ENCODE peak calls at places on chromosomes 11 and 22, in four cellular contexts. W is HCT116, Z is K562, X is H1. T is an unnamed sample.

GRCh38 chr11:111120691-111121090 is 124.8 kb upstream of the POU2AF2 start:
- DNase-seq in W (no peak), Z (no peak), X (no peak), T (no peak)

GRCh38 chr11:100932474-100933100 is 197.0 kb downstream of the PGR start:
- DNase-seq in W (peak), Z (no peak), X (no peak), T (peak)

GRCh38 chr11:88131764-88132470 is 43.3 kb downstream of the RAB38 start:
- DNase-seq in W (no peak), Z (no peak), X (no peak), T (no peak)

GRCh38 chr11:118202599-118203422 is 22.0 kb downstream of the JAML start:
- DNase-seq in W (no peak), Z (no peak), X (no peak), T (peak)

GRCh38 chr11:129992161-129992944 is 10.3 kb downstream of the PRDM10 start:
- DNase-seq in W (peak), Z (peak), X (no peak), T (peak)

GRCh38 chr11:45062115-45062514 is 84.3 kb upstream of the PRDM11 start:
- DNase-seq in W (no peak), Z (no peak), X (no peak), T (no peak)

GRCh38 chr11:79025622-79026021 is 415.2 kb downstream of the TENM4 start:
- DNase-seq in W (no peak), Z (no peak), X (peak), T (no peak)

GRCh38 chr11:95375451-95375850 is 144.4 kb upstream of the SESN3 start:
- DNase-seq in W (no peak), Z (no peak), X (no peak), T (no peak)

GRCh38 chr11:20668844-20669832 is at the start of gene NELL1:
- DNase-seq in W (no peak), Z (no peak), X (no peak), T (no peak)

GRCh38 chr11:67504950-67505561 is at the start of gene PITPNM1:
- DNase-seq in W (no peak), Z (peak), X (no peak), T (peak)

GRCh38 chr22:31614781-31615480 is 47.1 kb downstream of the PISD start:
- DNase-seq in W (no peak), Z (no peak), X (no peak), T (no peak)

GRCh38 chr22:25702046-25702445 is 39.9 kb upstream of the MYO18B start:
- DNase-seq in W (no peak), Z (no peak), X (no peak), T (peak)

GRCh38 chr11:122163420-122163819 is 47.4 kb upstream of the BLID start:
- DNase-seq in W (no peak), Z (no peak), X (no peak), T (no peak)

GRCh38 chr11:47143322-47143721 is 33.4 kb downstream of the ARFGAP2 start:
- DNase-seq in W (no peak), Z (no peak), X (no peak), T (no peak)

GRCh38 chr11:1076061-1076665 is 1.5 kb downstream of the MUC2 start:
- DNase-seq in W (no peak), Z (no peak), X (no peak), T (no peak)
- TF ChIP-seq RAD21 in W (no peak), Z (no peak), X (no peak), T (no peak)

GRCh38 chr22:45911601-45912271 is 65.2 kb downstream of the WNT7B start:
- DNase-seq in W (no peak), Z (peak), X (no peak), T (peak)
- TF ChIP-seq JUND in W (no peak), Z (no peak), X (no peak), T (no peak)

DNA sequence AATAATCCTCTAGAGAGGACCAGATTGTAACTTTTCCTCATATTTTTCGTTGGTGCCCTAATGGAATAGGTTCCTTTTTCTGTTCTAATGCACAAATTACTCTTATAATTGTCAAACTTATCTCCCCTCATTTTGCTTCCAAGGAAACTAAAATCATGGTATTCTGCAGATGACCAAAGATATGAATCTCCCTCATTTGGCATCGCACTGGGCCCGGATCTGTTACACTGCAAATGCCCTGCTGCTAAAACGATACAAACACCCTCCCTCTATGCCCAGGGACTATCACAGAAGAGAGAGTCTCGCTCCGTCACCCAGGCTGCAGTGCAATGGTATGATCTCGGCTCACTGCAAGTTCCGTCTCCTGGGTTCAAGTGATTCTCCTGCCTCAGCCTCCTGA is 7.6 kb downstream of the KLHDC7B start:
- DNase-seq in W (no peak), Z (no peak), X (no peak), T (no peak)
- TF ChIP-seq RAD21 in W (no peak), Z (no peak), X (no peak), T (no peak)

DNA sequence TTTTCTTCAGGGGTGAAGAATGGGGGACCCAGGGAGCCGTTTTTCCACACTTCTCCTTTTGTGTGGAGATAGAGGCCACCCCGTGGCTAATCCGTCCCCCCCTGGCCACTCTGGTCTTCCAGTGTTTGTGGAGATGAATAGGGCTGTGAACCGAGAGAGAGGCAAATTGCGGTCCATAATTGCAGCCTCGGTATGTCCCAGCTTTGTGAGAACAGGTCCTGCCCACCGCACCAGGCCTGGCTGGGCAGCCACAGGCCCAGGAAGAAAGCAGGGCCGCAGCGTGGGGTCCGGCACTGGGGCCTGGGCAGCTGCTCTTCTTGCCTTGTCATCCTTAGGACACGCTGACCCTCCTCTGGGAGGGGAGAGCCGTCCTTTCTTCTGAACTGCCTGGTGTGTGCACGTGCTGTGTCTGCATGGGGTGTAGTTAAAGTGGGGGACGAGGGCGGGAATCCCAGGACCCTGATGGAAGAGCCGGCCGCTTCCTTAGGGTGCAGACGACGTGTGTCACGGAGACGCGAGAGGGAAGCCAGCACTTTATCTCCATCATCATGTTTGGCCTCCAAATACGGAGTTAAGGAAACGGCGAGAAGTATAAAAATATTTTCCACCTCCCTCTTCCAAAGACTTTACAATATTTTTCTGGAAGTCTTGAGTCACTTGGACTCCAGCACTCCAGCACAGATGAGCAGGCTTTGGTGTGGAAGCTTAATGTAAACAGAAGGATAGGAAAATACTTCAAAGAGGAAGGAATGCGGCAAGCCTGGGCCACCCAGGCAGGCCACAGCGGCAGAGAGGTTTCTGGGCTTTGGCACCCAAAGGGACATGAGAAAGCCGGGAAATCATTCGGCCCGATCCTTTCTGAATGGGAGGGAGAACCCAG is 1248.4 kb downstream of the BRD1 start:
- DNase-seq in W (no peak), Z (no peak), X (no peak), T (peak)
- TF ChIP-seq JUND in W (no peak), Z (no peak), X (no peak), T (no peak)

DNA sequence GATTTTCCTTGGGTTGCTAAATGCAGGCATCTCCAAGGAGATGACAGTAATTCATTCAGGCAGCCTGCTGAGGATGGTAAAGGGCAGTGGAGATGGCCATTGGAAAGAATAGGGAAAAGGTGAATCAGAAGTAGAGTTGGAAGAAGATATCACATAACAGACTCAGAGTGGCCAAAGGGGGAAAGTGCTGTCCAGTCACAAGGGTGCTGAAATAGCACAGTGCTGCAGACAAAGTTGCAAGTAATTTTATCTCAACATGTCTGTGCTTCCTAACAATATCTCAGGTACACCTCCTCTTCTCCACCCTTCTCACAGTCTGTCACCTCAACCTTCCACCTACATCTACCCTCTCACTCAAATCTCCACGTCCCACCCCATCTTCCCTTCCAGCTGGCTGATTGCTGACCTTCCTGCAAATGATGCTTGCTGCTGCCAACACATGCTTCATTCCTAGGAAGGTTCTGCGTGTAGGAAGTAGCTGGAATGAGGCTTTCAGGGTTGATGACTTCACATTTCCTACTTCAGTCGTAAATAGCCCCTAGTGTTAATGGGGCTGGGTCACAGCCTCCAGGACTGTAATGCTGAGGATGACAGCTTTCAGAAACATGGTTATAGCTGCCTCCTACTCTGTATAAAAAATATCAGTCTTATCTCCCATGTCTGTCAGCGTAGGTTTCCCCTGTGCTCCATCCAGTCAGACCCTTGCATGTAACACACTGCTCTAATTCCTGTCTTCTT is 123.9 kb downstream of the CTNND1 start:
- DNase-seq in W (no peak), Z (no peak), X (no peak), T (peak)
- TF ChIP-seq RAD21 in W (no peak), Z (no peak), X (no peak), T (no peak)

T was measured in HepG2.